ENCODE peak calls at places on chromosome 18, in seven cellular contexts. S is cardiac fibroblast, Z is bronchial epithelial cell, R is brain microvascular endothelial cell, N is AG09309, I is fibroblast of lung, M is heart left ventricle. A is an unnamed sample.

GRCh38 chr18:44033144-44033543 is 647.5 kb upstream of the SETBP1 start:
- DNase-seq in S (no peak), Z (no peak), R (no peak), N (no peak), I (peak), M (no peak), A (no peak)

GRCh38 chr18:55587341-55588000 is 521 bp downstream of the TCF4 start:
- DNase-seq in S (peak), Z (no peak), R (peak), N (no peak), I (peak), M (peak), A (peak)

GRCh38 chr18:44080054-44080453 is 600.6 kb upstream of the SETBP1 start:
- DNase-seq in S (no peak), Z (peak), R (no peak), N (no peak), I (peak), M (no peak), A (peak)

GRCh38 chr18:50277935-50278334 is 3.4 kb downstream of the MBD1 start:
- DNase-seq in S (peak), Z (peak), R (peak), N (no peak), I (peak), M (no peak), A (no peak)

GRCh38 chr18:71116535-71116934 is 827.7 kb downstream of the SOCS6 start:
- DNase-seq in S (peak), Z (no peak), R (no peak), N (no peak), I (no peak), M (no peak), A (no peak)

GRCh38 chr18:38237796-38238195 is 672.2 kb upstream of the CELF4 start:
- DNase-seq in S (no peak), Z (no peak), R (no peak), N (no peak), I (no peak), M (no peak), A (no peak)

GRCh38 chr18:30992231-30992630 is 50.3 kb downstream of the DSC3 start:
- DNase-seq in S (no peak), Z (peak), R (no peak), N (no peak), I (no peak), M (no peak), A (no peak)

GRCh38 chr18:57789105-57789504 is 14.0 kb downstream of the ATP8B1 start:
- DNase-seq in S (peak), Z (peak), R (no peak), N (no peak), I (peak), M (no peak), A (peak)

GRCh38 chr18:11104307-11104706 is 45.1 kb downstream of the PIEZO2 start:
- DNase-seq in S (no peak), Z (no peak), R (no peak), N (no peak), I (no peak), M (no peak), A (no peak)

GRCh38 chr18:36849288-36850011 is 20.5 kb downstream of the KIAA1328 start:
- DNase-seq in S (peak), Z (no peak), R (peak), N (no peak), I (peak), M (no peak), A (peak)

GRCh38 chr18:66874812-66875474 is 271.1 kb upstream of the CDH19 start:
- DNase-seq in S (no peak), Z (peak), R (no peak), N (no peak), I (no peak), M (no peak), A (no peak)

GRCh38 chr18:55251186-55251995 is 292.1 kb upstream of the CCDC68 start:
- DNase-seq in S (peak), Z (peak), R (no peak), N (peak), I (peak), M (no peak), A (no peak)

GRCh38 chr18:36809590-36810381 is 19.0 kb downstream of the TPGS2 start:
- DNase-seq in S (peak), Z (peak), R (peak), N (peak), I (peak), M (no peak), A (peak)

GRCh38 chr18:44309185-44309584 is 371.5 kb upstream of the SETBP1 start:
- DNase-seq in S (peak), Z (peak), R (no peak), N (peak), I (peak), M (no peak), A (peak)

GRCh38 chr18:9135081-9135911 is 1.3 kb upstream of the ANKRD12 start:
- DNase-seq in S (no peak), Z (no peak), R (no peak), N (no peak), I (no peak), M (no peak), A (no peak)

GRCh38 chr18:70182548-70182947 is 22.9 kb downstream of the RTTN start:
- DNase-seq in S (peak), Z (no peak), R (no peak), N (no peak), I (no peak), M (no peak), A (no peak)

GRCh38 chr18:5197461-5197860 is 404 bp upstream of the AKAIN1 start:
- DNase-seq in S (no peak), Z (no peak), R (no peak), N (no peak), I (no peak), M (no peak), A (no peak)

GRCh38 chr18:5196253-5197031 is 615 bp downstream of the AKAIN1 start:
- DNase-seq in S (no peak), Z (no peak), R (no peak), N (no peak), I (no peak), M (no peak), A (no peak)

GRCh38 chr18:5197032-5197434 is at the start of gene AKAIN1:
- DNase-seq in S (peak), Z (no peak), R (peak), N (no peak), I (peak), M (peak), A (peak)

DNA sequence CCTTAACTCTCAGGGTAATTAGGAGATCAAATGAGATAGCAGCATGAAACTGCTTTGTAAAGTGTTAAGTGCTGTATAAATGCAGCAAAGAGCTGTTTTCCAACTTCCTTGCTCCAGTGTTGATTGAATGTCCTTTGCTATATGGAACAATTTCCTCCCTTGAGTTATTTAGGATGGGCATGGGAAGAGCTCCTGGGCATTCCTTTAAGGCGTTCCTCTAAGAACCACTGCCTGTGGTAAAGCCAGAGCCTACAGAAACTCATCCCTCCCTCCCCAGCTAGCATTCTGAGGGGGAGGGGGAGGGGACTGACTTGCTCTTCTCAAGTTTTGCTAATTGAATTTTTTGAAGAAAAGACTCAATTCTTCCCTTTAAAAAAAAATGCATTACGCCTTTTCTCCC is 1.4 kb downstream of the AKAIN1 start:
- DNase-seq in S (no peak), Z (no peak), R (no peak), N (no peak), I (no peak), M (no peak), A (no peak)
- H3K4me3 ChIP-seq in S (no peak), Z (no peak), R (no peak), N (no peak), I (no peak), M (no peak), A (no peak)

GRCh38 chr18:75054611-75055010 is 154.3 kb downstream of the PTGR3 start:
- DNase-seq in S (no peak), Z (no peak), R (no peak), N (no peak), I (no peak), M (no peak), A (no peak)

GRCh38 chr18:75049455-75049789 is 159.5 kb downstream of the PTGR3 start:
- DNase-seq in S (no peak), Z (no peak), R (no peak), N (no peak), I (no peak), M (no peak), A (no peak)

GRCh38 chr18:75051757-75052156 is 157.2 kb downstream of the PTGR3 start:
- DNase-seq in S (no peak), Z (no peak), R (no peak), N (no peak), I (no peak), M (no peak), A (no peak)

GRCh38 chr18:75052475-75052874 is 156.5 kb downstream of the PTGR3 start:
- DNase-seq in S (no peak), Z (no peak), R (no peak), N (no peak), I (no peak), M (peak), A (no peak)

DNA sequence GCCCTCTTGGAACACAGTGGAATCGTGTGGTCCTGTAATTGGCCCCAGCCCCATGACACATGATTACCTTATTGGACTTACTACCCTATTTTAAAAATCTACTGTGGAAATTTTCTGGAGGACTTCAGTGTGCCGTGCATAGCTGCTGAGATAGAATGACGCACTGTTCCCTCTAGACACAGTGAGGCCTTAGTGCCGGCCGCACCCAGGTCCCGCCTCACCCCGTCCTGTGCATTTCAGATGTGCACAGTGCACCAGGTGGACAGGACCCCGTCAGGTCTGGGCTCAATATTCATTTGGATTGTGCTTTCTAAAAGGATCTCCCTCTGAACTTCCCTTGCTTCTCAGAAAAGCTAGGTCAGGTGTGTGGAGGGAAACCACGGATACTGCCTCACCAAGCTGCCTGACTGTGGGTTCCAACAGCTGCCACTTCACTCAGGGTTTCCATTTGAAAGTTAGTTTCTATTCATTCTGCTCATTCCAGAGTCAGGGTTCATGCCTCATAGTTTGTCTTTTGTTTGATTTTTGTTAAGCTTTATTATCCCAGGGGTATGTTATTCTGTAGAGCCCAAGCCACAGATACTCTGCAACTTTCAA is 155.8 kb downstream of the PTGR3 start:
- DNase-seq in S (no peak), Z (no peak), R (no peak), N (no peak), I (no peak), M (no peak), A (no peak)
- TF ChIP-seq CTCF in S (no peak), Z (no peak), R (no peak), N (no peak), I (no peak), M (no peak), A (no peak)

GRCh38 chr18:25350561-25351201 is 1.3 kb downstream of the ZNF521 start:
- DNase-seq in S (peak), Z (no peak), R (peak), N (no peak), I (peak), M (peak), A (peak)

GRCh38 chr18:25352629-25353005 is 651 bp upstream of the ZNF521 start:
- DNase-seq in S (no peak), Z (no peak), R (no peak), N (no peak), I (no peak), M (no peak), A (no peak)

GRCh38 chr18:25351773-25352628 is at the start of gene ZNF521:
- DNase-seq in S (peak), Z (peak), R (peak), N (peak), I (peak), M (peak), A (peak)

GRCh38 chr18:25351280-25351772 is 640 bp downstream of the ZNF521 start:
- DNase-seq in S (no peak), Z (no peak), R (no peak), N (no peak), I (no peak), M (no peak), A (no peak)

DNA sequence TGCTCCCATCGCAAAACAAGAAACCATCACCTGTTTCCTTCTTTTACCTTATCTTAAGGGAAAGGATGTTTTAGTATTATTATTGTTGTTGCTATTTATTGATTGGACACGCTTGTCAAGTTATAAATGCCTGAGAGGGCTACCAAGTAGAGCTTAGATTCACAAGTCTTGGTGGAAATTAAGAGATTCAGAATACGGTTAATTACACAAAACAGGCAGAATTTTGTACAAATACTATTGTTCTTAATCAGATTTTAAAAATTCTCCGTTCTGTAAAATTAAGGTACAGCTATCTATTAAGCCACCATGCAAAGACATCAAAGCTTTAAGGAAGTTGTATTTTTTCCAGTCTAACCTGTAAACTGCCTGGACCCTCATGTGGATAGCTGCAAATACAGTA is 1.1 kb upstream of the ZNF521 start:
- DNase-seq in S (no peak), Z (no peak), R (no peak), N (no peak), I (no peak), M (no peak), A (no peak)
- H3K4me3 ChIP-seq in S (no peak), Z (no peak), R (no peak), N (no peak), I (peak), M (peak), A (peak)

DNA sequence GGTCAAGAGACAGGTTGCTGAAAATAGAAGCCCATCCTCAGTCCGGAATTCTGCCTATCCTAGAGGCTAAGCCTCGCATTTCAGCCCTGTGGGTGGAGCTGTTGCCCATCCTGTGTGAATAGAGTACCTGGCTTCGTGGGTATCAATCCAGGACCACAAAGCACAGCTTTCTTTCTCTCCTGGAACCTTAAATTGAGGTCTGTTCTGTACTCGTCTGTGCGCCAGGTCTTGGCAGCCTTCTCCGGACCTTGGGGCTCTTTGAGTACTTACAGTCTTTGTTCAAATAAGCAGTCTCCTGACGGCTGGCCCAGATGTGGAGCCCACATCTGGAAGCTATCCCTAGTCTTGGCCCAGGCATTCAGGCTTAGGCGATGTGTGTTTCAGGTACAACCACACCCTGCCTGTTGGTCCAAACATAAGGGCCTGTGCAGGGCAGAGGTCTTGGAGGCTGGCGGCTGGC is 294.3 kb downstream of the BCL2 start:
- DNase-seq in S (peak), Z (peak), R (no peak), N (no peak), I (no peak), M (peak), A (peak)
- TF ChIP-seq CTCF in S (peak), Z (peak), R (peak), N (no peak), I (peak), M (peak), A (peak)

GRCh38 chr18:13221821-13222220 is 3.3 kb downstream of the LDLRAD4 start:
- DNase-seq in S (no peak), Z (no peak), R (no peak), N (no peak), I (peak), M (peak), A (no peak)

GRCh38 chr18:13225261-13225660 is 6.7 kb downstream of the LDLRAD4 start:
- DNase-seq in S (no peak), Z (no peak), R (no peak), N (no peak), I (no peak), M (no peak), A (no peak)

GRCh38 chr18:13220326-13220991 is 1.9 kb downstream of the LDLRAD4 start:
- DNase-seq in S (no peak), Z (no peak), R (no peak), N (no peak), I (peak), M (peak), A (no peak)

GRCh38 chr18:13223341-13224148 is 5.0 kb downstream of the LDLRAD4 start:
- DNase-seq in S (no peak), Z (no peak), R (no peak), N (no peak), I (no peak), M (peak), A (no peak)

DNA sequence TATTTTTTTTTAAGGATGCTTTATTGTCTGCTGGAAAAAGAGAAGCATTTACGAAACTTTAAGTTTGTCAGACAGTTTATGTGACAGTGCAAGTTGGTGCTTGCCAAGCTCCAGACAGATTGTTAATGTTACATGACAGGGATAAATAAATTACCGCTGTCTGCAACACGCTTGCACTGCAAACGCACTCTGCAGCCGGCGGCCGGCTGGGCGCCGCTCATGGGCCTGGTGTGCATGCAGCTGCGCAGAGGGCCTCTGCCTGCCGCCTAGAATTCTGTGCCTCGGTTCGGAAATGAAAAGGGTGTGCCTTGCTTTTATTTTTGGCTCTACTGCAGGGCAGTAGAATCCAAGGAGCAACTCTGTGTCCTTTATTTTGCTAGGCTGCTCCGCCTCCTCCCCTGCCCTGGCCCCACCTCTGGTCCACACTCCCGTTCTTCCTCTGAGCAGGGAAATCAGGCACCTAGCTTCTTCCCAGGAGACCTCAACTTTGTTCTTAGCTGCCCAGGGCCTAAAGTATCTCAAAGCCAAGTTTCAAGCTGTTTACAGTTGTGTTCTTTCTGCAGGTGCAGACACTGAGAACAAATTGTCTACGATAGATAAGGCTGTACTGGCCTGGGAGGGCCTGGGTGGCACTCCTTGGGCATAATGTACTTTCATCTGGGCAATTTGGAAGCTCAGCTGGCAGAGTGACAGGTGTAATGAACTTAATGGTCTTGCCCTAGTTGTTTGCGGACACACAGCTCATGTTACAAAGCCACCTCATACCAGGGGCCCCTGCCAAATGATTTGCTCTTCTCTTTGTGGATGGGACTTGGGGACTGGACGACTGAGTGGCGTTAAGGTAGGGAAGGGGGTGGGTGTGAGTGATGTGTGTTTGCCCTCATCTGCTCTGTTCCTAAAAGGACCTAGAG is 4.1 kb downstream of the LDLRAD4 start:
- DNase-seq in S (no peak), Z (peak), R (no peak), N (no peak), I (peak), M (peak), A (peak)
- H3K4me3 ChIP-seq in S (no peak), Z (no peak), R (no peak), N (no peak), I (no peak), M (peak), A (no peak)

DNA sequence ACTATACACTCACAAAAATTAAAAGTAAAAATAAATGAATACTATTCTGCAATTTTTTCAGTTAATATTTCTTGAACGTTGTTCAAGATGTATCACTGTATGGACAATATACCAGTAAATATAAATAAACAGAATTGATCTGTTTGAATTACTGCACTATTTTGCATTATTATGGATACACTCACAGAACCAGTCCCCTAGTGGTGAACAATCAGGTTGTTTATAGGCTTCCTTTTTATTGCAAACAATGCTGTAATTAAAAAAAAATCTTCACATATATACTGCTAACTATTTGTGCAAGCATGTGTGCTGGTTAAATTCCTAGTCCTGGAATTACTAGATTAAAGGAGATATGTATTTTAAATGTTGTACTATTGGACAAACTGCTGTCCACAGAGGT is 306.0 kb downstream of the FBXO15 start:
- DNase-seq in S (peak), Z (no peak), R (no peak), N (no peak), I (no peak), M (no peak), A (no peak)
- TF ChIP-seq CTCF in S (peak), Z (peak), R (peak), N (peak), I (peak), M (no peak), A (peak)

A was measured in foreskin fibroblast.